ENCODE peak calls at places on chromosomes 13 and 19, in four cellular contexts. T is GM12891, L is K562, V is GM12878. O is an unnamed sample.

GRCh38 chr13:60836821-60837220 is 439.8 kb downstream of the TDRD3 start:
- DNase-seq in T (no peak), L (no peak), V (no peak), O (no peak)

GRCh38 chr19:3977242-3978143 is 6.6 kb upstream of the DAPK3 start:
- DNase-seq in T (no peak), L (no peak), V (no peak), O (no peak)

GRCh38 chr19:28836366-28836765 is 376.6 kb downstream of the UQCRFS1 start:
- DNase-seq in T (no peak), L (no peak), V (no peak), O (no peak)

GRCh38 chr19:12828494-12828893 is 5.9 kb downstream of the RTBDN start:
- DNase-seq in T (no peak), L (peak; percentile 62), V (no peak), O (peak; percentile 27)

GRCh38 chr19:45444318-45445041 is 20.8 kb upstream of the ERCC1 start:
- DNase-seq in T (peak; percentile 80), L (peak; percentile 94), V (no peak), O (peak; percentile 68)

GRCh38 chr13:94417294-94417693 is 62.2 kb downstream of the DCT start:
- DNase-seq in T (no peak), L (no peak), V (no peak), O (no peak)

GRCh38 chr13:46103037-46103436 is 1.8 kb downstream of the CPB2 start:
- DNase-seq in T (no peak), L (no peak), V (no peak), O (no peak)

GRCh38 chr19:45391346-45391745 is 13.5 kb downstream of the PPP1R13L start:
- DNase-seq in T (no peak), L (peak; percentile 25), V (no peak), O (no peak)

GRCh38 chr19:32914879-32915278 is 45.3 kb upstream of the SLC7A9 start:
- DNase-seq in T (no peak), L (no peak), V (no peak), O (no peak)

GRCh38 chr19:56930647-56931592 is 90.4 kb upstream of the PEG3 start:
- DNase-seq in T (no peak), L (no peak), V (no peak), O (no peak)

GRCh38 chr19:7679017-7679720 is 1.5 kb upstream of the TRAPPC5 start:
- DNase-seq in T (no peak), L (no peak), V (no peak), O (peak; percentile 66)

GRCh38 chr19:56167064-56167578 is 8.7 kb upstream of the GALP start:
- DNase-seq in T (no peak), L (peak; percentile 43), V (no peak), O (no peak)

GRCh38 chr19:29477831-29478577 is 47.8 kb upstream of the VSTM2B start:
- DNase-seq in T (no peak), L (no peak), V (no peak), O (no peak)

GRCh38 chr19:21604351-21604926 is 99.0 kb downstream of the ZNF429 start:
- DNase-seq in T (no peak), L (no peak), V (no peak), O (no peak)

GRCh38 chr19:14437578-14438140 is 4.6 kb downstream of the PKN1 start:
- DNase-seq in T (no peak), L (no peak), V (no peak), O (no peak)

GRCh38 chr19:9885077-9885552 is 50.0 kb downstream of the PIN1 start:
- DNase-seq in T (no peak), L (no peak), V (no peak), O (no peak)

GRCh38 chr13:105991622-105992254 is 543.7 kb downstream of the EFNB2 start:
- DNase-seq in T (no peak), L (no peak), V (no peak), O (no peak)

GRCh38 chr13:36362251-36362650 is 16.1 kb upstream of the SPART start:
- DNase-seq in T (no peak), L (no peak), V (no peak), O (no peak)

GRCh38 chr13:108728370-108728769 is 99.0 kb downstream of the MYO16 start:
- DNase-seq in T (no peak), L (no peak), V (no peak), O (no peak)

GRCh38 chr19:4097501-4097900 is 26.4 kb downstream of the MAP2K2 start:
- DNase-seq in T (no peak), L (no peak), V (no peak), O (no peak)

GRCh38 chr13:50291611-50292010 is 276.4 kb downstream of the KCNRG start:
- DNase-seq in T (no peak), L (no peak), V (no peak), O (no peak)

GRCh38 chr13:40464349-40464748 is 202.1 kb downstream of the FOXO1 start:
- DNase-seq in T (no peak), L (no peak), V (no peak), O (no peak)

GRCh38 chr19:32343550-32344262 is 1.7 kb upstream of the ZNF507 start:
- DNase-seq in T (no peak), L (no peak), V (no peak), O (no peak)

GRCh38 chr19:16400911-16401675 is 70.7 kb downstream of the EPS15L1 start:
- DNase-seq in T (no peak), L (no peak), V (no peak), O (no peak)

GRCh38 chr13:26628706-26629105 is 71.2 kb downstream of the WASF3 start:
- DNase-seq in T (no peak), L (no peak), V (no peak), O (no peak)

GRCh38 chr13:96082640-96083039 is 7.3 kb upstream of the HS6ST3 start:
- DNase-seq in T (no peak), L (no peak), V (no peak), O (no peak)

GRCh38 chr13:100394005-100394695 is 194.4 kb downstream of the GGACT start:
- DNase-seq in T (no peak), L (no peak), V (peak; percentile 51), O (no peak)

GRCh38 chr13:20908714-20909497 is 6.4 kb upstream of the XPO4 start:
- DNase-seq in T (no peak), L (no peak), V (no peak), O (no peak)

GRCh38 chr19:50508850-50509190 is 2.2 kb downstream of the JOSD2 start:
- DNase-seq in T (no peak), L (no peak), V (no peak), O (no peak)

GRCh38 chr13:99353836-99354235 is 46.6 kb upstream of the GPR183 start:
- DNase-seq in T (no peak), L (no peak), V (no peak), O (no peak)

GRCh38 chr19:16446108-16447014 is 25.4 kb downstream of the EPS15L1 start:
- DNase-seq in T (no peak), L (no peak), V (peak; percentile 77), O (no peak)

DNA sequence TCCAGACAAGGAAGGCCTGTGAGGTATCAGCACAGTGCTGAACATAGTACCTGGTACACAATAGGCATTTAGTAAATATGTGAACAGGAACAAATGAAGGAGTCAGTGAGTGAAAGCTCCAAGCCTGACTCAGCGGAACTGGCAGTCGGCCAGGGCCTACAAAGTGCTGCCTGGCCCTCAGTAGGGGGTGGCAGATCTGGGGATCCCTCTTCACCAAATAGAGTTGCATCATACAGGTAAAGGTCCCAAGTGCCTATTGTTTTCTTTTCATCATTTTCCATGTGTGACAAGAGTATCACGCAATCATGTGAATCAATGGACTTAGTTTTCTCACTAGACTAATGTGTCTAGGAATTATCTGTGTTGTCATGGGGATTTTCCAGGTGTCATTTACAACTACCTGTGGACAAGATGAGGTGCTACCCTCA is 9.2 kb downstream of the CYP2B6 start:
- DNase-seq in T (no peak), L (peak; percentile 15), V (no peak), O (no peak)
- TF ChIP-seq SPI1 in T (no peak), L (no peak), V (no peak), O (no peak)

GRCh38 chr13:42219051-42219450 is 52.9 kb upstream of the AKAP11 start:
- DNase-seq in T (no peak), L (no peak), V (no peak), O (no peak)

GRCh38 chr13:42218576-42218975 is 53.4 kb upstream of the AKAP11 start:
- DNase-seq in T (no peak), L (no peak), V (no peak), O (no peak)

GRCh38 chr13:42214445-42214844 is 57.5 kb upstream of the AKAP11 start:
- DNase-seq in T (no peak), L (no peak), V (no peak), O (no peak)

GRCh38 chr13:42216422-42216735 is 55.6 kb upstream of the AKAP11 start:
- DNase-seq in T (no peak), L (no peak), V (no peak), O (no peak)

GRCh38 chr13:42215578-42216421 is 56.2 kb upstream of the AKAP11 start:
- DNase-seq in T (no peak), L (peak; percentile 14), V (peak; percentile 4), O (peak; percentile 46)
- TF ChIP-seq SPI1 in T (no peak), L (no peak), V (no peak), O (no peak)

GRCh38 chr19:41997121-41997850 is 3.3 kb upstream of the ATP1A3 start:
- DNase-seq in T (peak; percentile 62), L (peak; percentile 74), V (no peak), O (peak; percentile 21)

GRCh38 chr19:41994994-41995958 is 1.2 kb upstream of the ATP1A3 start:
- DNase-seq in T (no peak), L (no peak), V (peak; percentile 2), O (no peak)

GRCh38 chr19:41993612-41994483 is at the start of gene ATP1A3:
- DNase-seq in T (peak; percentile 92), L (peak; percentile 95), V (no peak), O (peak; percentile 47)

GRCh38 chr19:41995959-41996797 is 2.1 kb upstream of the ATP1A3 start:
- DNase-seq in T (no peak), L (peak; percentile 80), V (no peak), O (no peak)

DNA sequence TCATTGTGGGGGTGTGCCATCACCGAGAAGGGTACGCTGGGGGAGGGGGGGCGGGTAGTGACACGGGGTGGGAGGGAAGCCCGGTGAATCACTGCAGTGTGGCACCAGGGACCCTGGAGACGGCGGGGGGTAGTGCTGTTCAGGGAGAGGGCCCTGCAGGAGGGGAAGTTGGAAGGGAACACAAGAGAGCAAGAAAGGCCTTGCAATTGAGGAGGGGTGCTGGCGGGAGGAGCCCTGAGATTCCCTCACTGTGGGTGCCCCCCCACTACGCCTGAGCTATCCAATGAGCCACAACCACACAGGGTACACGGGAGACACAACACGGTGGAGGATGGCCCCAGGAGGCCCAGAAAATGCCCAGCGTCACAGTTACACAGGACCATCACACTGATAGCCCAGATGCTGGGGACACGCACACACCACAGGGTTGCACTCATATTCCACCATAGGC is 516 bp upstream of the ATP1A3 start:
- DNase-seq in T (no peak), L (no peak), V (no peak), O (no peak)
- TF ChIP-seq SPI1 in T (no peak), L (no peak), V (no peak), O (no peak)

GRCh38 chr13:78674638-78675037 is 15.7 kb upstream of the OBI1 start:
- DNase-seq in T (no peak), L (no peak), V (no peak), O (no peak)

GRCh38 chr13:78680064-78680463 is 21.1 kb upstream of the OBI1 start:
- DNase-seq in T (no peak), L (no peak), V (no peak), O (no peak)

GRCh38 chr13:78679329-78679728 is 20.4 kb upstream of the OBI1 start:
- DNase-seq in T (no peak), L (no peak), V (no peak), O (no peak)

GRCh38 chr13:78675112-78675511 is 16.2 kb upstream of the OBI1 start:
- DNase-seq in T (no peak), L (no peak), V (no peak), O (no peak)

GRCh38 chr13:78680611-78681010 is 21.7 kb upstream of the OBI1 start:
- DNase-seq in T (no peak), L (no peak), V (no peak), O (no peak)
- TF ChIP-seq SPI1 in T (no peak), L (no peak), V (no peak), O (no peak)

O was measured in HL-60.